ENCODE peak calls at places on chromosomes 16 and 17, in seven cellular contexts. Q, P, A, T, D, J and G are unnamed samples.

GRCh38 chr17:1906622-1907021 is 76.8 kb downstream of the RPA1 start:
- DNase-seq in P (no peak), D (no peak), J (no peak), A (no peak), T (no peak), Q (no peak), G (no peak)

GRCh38 chr17:74119960-74120359 is 83.5 kb upstream of the RPL38 start:
- DNase-seq in P (no peak), J (no peak), D (no peak), Q (no peak), A (peak), T (no peak), G (no peak)

GRCh38 chr17:41966453-41967140 is at the start of gene CNP:
- DNase-seq in Q (peak), J (peak), D (peak), A (peak), T (peak), P (peak), G (peak)

GRCh38 chr17:78131172-78132085 is 858 bp downstream of the TMC8 start:
- DNase-seq in J (no peak), P (no peak), T (no peak), Q (no peak), A (peak), D (no peak), G (peak)

GRCh38 chr17:42744283-42744805 is 496 bp downstream of the EZH1 start:
- DNase-seq in Q (peak), D (peak), J (peak), P (peak), A (peak), T (peak), G (peak)

GRCh38 chr17:17063546-17064122 is 21.4 kb downstream of the MPRIP start:
- DNase-seq in J (no peak), D (no peak), Q (no peak), A (peak), P (no peak), T (peak), G (peak)

GRCh38 chr17:42913527-42913926 is 12.9 kb downstream of the G6PC1 start:
- DNase-seq in T (no peak), Q (no peak), A (no peak), J (no peak), P (no peak), D (no peak), G (no peak)

GRCh38 chr17:48907713-48908046 is 527 bp upstream of the UBE2Z start:
- DNase-seq in P (no peak), T (peak), A (peak), J (peak), D (no peak), Q (no peak), G (no peak)

GRCh38 chr17:58330997-58331814 is 2.6 kb upstream of the TSPOAP1 start:
- DNase-seq in P (peak), Q (peak), A (no peak), J (no peak), D (no peak), T (no peak), G (peak)

GRCh38 chr17:62692721-62693431 is 65.4 kb downstream of the MRC2 start:
- DNase-seq in A (no peak), T (peak), D (no peak), Q (no peak), P (peak), J (peak), G (no peak)

GRCh38 chr16:8885674-8886592 is 3.8 kb downstream of the LITAFD start:
- DNase-seq in A (no peak), T (peak), P (no peak), Q (no peak), J (peak), D (no peak), G (peak)